ENCODE peak calls at places on chromosomes 1 and 21, in eight cellular contexts. V is NCI-H2107; Y is lower lobe of right lung; Q is body of pancreas; N is NCI-H446 treated with DMSO at 0.1 percent for 48 hours; C is stimulated activated CD4-positive, alpha-beta T cell treated with anti-CD3 and anti-CD28 coated beads, Interleukin-15, amount 100 ng/mL, for 48 hours; O is SJSA1; H is heart left ventricle. W is an unnamed sample.
A peak's percentile ranks its signal among the peaks of the same experiment; 100 is the strongest.

GRCh38 chr1:196464545-196464944 is 143.7 kb downstream of the KCNT2 start:
- DNase-seq in O (no peak), C (no peak), H (no peak), N (peak; percentile 32), Y (no peak), Q (no peak), V (no peak), W (peak; percentile 45)

GRCh38 chr1:22412932-22413727 is 38.5 kb upstream of the ZBTB40 start:
- DNase-seq in N (no peak), O (peak; percentile 33), V (no peak), Q (peak; percentile 64), H (no peak), Y (no peak), C (no peak), W (no peak)

GRCh38 chr1:61448934-61449368 is 276.0 kb downstream of the TM2D1 start:
- DNase-seq in C (no peak), V (no peak), H (peak; percentile 81), O (no peak), Y (no peak), N (no peak), Q (peak; percentile 36), W (no peak)

GRCh38 chr21:43331962-43332458 is 94.9 kb downstream of the SIK1 start:
- DNase-seq in H (no peak), N (no peak), V (no peak), Q (peak; percentile 45), O (peak; percentile 94), C (no peak), Y (peak; percentile 71), W (peak; percentile 81)

GRCh38 chr1:7769673-7770412 is 1.3 kb upstream of the VAMP3 start:
- DNase-seq in Y (no peak), V (no peak), O (no peak), N (no peak), H (no peak), Q (no peak), C (no peak), W (no peak)

GRCh38 chr1:209625205-209625549 is 27.0 kb downstream of the LAMB3 start:
- DNase-seq in H (peak; percentile 67), V (no peak), N (no peak), C (no peak), O (no peak), Y (no peak), Q (no peak), W (no peak)

GRCh38 chr1:183801649-183802048 is 3.3 kb upstream of the RGL1 start:
- DNase-seq in Q (no peak), O (no peak), Y (no peak), V (no peak), H (no peak), N (no peak), C (no peak), W (no peak)

GRCh38 chr1:220325306-220325995 is 53.2 kb upstream of the RAB3GAP2 start:
- DNase-seq in C (no peak), Y (no peak), H (no peak), Q (no peak), V (peak; percentile 45), O (no peak), N (no peak), W (no peak)

GRCh38 chr1:225517221-225517620 is 89.4 kb upstream of the LBR start:
- DNase-seq in N (no peak), Q (no peak), O (no peak), C (no peak), Y (no peak), H (no peak), V (no peak), W (no peak)

GRCh38 chr1:243842978-243843490 is 7.0 kb downstream of the AKT3 start:
- DNase-seq in O (peak; percentile 91), V (no peak), Q (no peak), N (no peak), C (no peak), Y (no peak), H (no peak), W (peak; percentile 61)

GRCh38 chr1:12618661-12619395 is 818 bp upstream of the DHRS3 start:
- DNase-seq in C (peak; percentile 69), N (no peak), Y (peak; percentile 70), H (peak; percentile 80), Q (peak; percentile 80), O (peak; percentile 77), V (no peak), W (no peak)

GRCh38 chr1:172895761-172896160 is 155.0 kb downstream of the TNFSF18 start:
- DNase-seq in V (no peak), C (no peak), Q (no peak), O (no peak), N (no peak), Y (no peak), H (no peak), W (no peak)

GRCh38 chr1:64136749-64137568 is 66.5 kb upstream of the UBE2U start:
- DNase-seq in C (peak; percentile 39), O (peak; percentile 78), Y (peak; percentile 57), V (peak; percentile 59), N (peak; percentile 79), Q (peak; percentile 80), H (peak; percentile 77), W (peak; percentile 74)

GRCh38 chr1:210363119-210363518 is 34.4 kb downstream of the HHAT start:
- DNase-seq in H (no peak), N (no peak), Y (no peak), Q (no peak), V (no peak), O (no peak), C (no peak), W (no peak)

GRCh38 chr1:34844252-34844634 is 15.3 kb downstream of the SMIM12 start:
- DNase-seq in Y (no peak), C (no peak), N (no peak), H (no peak), V (no peak), O (peak; percentile 25), Q (no peak), W (no peak)

GRCh38 chr1:40887652-40888051 is 25.5 kb upstream of the CITED4 start:
- DNase-seq in Y (no peak), V (no peak), Q (no peak), C (no peak), N (no peak), O (no peak), H (no peak), W (no peak)

GRCh38 chr1:229058716-229059115 is 212.2 kb upstream of the RAB4A start:
- DNase-seq in O (no peak), N (peak; percentile 11), V (peak; percentile 68), Y (peak; percentile 58), Q (no peak), H (peak; percentile 35), C (no peak), W (no peak)

GRCh38 chr1:25208561-25209222 is 23.6 kb downstream of the SYF2 start:
- DNase-seq in N (no peak), H (no peak), O (no peak), C (no peak), Y (no peak), V (no peak), Q (no peak), W (no peak)

GRCh38 chr1:23554481-23555224 is 4.6 kb downstream of the ID3 start:
- DNase-seq in N (peak; percentile 90), Y (peak; percentile 85), O (peak; percentile 94), C (peak; percentile 65), H (peak; percentile 89), V (peak; percentile 94), Q (peak; percentile 90), W (no peak)

GRCh38 chr1:207429963-207430362 is 24.2 kb upstream of the CR2 start:
- DNase-seq in C (no peak), Y (no peak), V (no peak), Q (no peak), N (no peak), H (no peak), O (no peak), W (no peak)

GRCh38 chr1:87219141-87219540 is 109.5 kb upstream of the LMO4 start:
- DNase-seq in C (no peak), O (no peak), Y (no peak), Q (no peak), H (no peak), V (no peak), N (no peak), W (no peak)

GRCh38 chr1:47205918-47206317 is 16.1 kb upstream of the PDZK1IP1 start:
- DNase-seq in O (no peak), C (no peak), Q (no peak), Y (no peak), H (no peak), N (no peak), V (no peak), W (no peak)

GRCh38 chr1:212070720-212071302 is 35.3 kb downstream of the DTL start:
- DNase-seq in H (no peak), N (no peak), Y (no peak), O (peak; percentile 18), Q (no peak), V (peak; percentile 25), C (no peak), W (no peak)

GRCh38 chr1:151518431-151518830 is 7.2 kb downstream of the CGN start:
- DNase-seq in O (no peak), V (no peak), H (no peak), Q (no peak), Y (no peak), C (no peak), N (no peak), W (no peak)

GRCh38 chr1:187733234-187733633 is 904.5 kb downstream of the PLA2G4A start:
- DNase-seq in O (no peak), C (no peak), V (no peak), Y (no peak), N (no peak), Q (no peak), H (no peak), W (no peak)

GRCh38 chr1:164726235-164726634 is 167.3 kb downstream of the PBX1 start:
- DNase-seq in Q (no peak), Y (no peak), H (no peak), O (no peak), V (no peak), N (no peak), C (no peak), W (peak; percentile 97)

GRCh38 chr1:189609206-189609605 is 868.5 kb downstream of the BRINP3 start:
- DNase-seq in C (no peak), H (no peak), V (no peak), O (no peak), N (no peak), Q (no peak), Y (no peak), W (no peak)

GRCh38 chr1:106986603-106987002 is 69.9 kb upstream of the PRMT6 start:
- DNase-seq in H (no peak), N (no peak), Y (no peak), Q (no peak), C (no peak), V (no peak), O (no peak), W (no peak)

GRCh38 chr1:119008483-119009299 is 20.5 kb upstream of the TBX15 start:
- DNase-seq in C (no peak), V (peak; percentile 40), Q (peak; percentile 43), N (peak; percentile 27), O (peak; percentile 91), Y (no peak), H (no peak), W (no peak)

GRCh38 chr1:192564099-192564498 is 11.5 kb upstream of the RGS1 start:
- DNase-seq in Q (no peak), H (no peak), Y (no peak), O (no peak), C (no peak), V (no peak), N (no peak), W (no peak)

GRCh38 chr1:109787845-109788605 is 24.3 kb upstream of the EPS8L3 start:
- DNase-seq in C (no peak), Y (peak; percentile 44), O (no peak), N (no peak), H (no peak), Q (no peak), V (no peak), W (no peak)

GRCh38 chr1:43952731-43953350 is 6.1 kb downstream of the IPO13 start:
- DNase-seq in N (no peak), Q (no peak), C (no peak), Y (no peak), V (peak; percentile 94), O (no peak), H (no peak), W (no peak)

GRCh38 chr1:3217096-3217724 is 148.2 kb downstream of the PRDM16 start:
- DNase-seq in O (no peak), C (no peak), Q (no peak), V (no peak), H (no peak), Y (no peak), N (no peak), W (no peak)

GRCh38 chr1:115429242-115429641 is 91.2 kb upstream of the NGF start:
- DNase-seq in V (no peak), Q (no peak), N (no peak), H (no peak), O (peak; percentile 52), Y (no peak), C (no peak), W (no peak)

W was measured in AG04449.